ENCODE peak calls at places on chromosomes 12 and 14, in five cellular contexts. Q, T, R, I and U are unnamed samples.

GRCh38 chr14:35400707-35401421 is 3.7 kb downstream of the NFKBIA start:
- DNase-seq in R (no peak), Q (no peak), I (no peak), T (no peak), U (peak)

GRCh38 chr14:67749341-67750110 is 47.8 kb downstream of the RDH12 start:
- DNase-seq in I (no peak), Q (no peak), R (no peak), T (no peak), U (no peak)

GRCh38 chr12:125341422-125341821 is 276.2 kb downstream of the AACS start:
- DNase-seq in I (no peak), Q (no peak), T (no peak), R (no peak), U (no peak)

GRCh38 chr14:35299708-35300107 is 7.5 kb downstream of the PSMA6 start:
- DNase-seq in I (no peak), T (no peak), R (no peak), Q (no peak), U (no peak)

GRCh38 chr14:103428732-103429556 is 43.7 kb downstream of the MARK3 start:
- DNase-seq in Q (no peak), R (no peak), I (no peak), T (no peak), U (no peak)

GRCh38 chr14:21748869-21749303 is 75.3 kb upstream of the OR4E1 start:
- DNase-seq in T (peak), R (no peak), Q (peak), I (peak), U (peak)

GRCh38 chr12:123671876-123672275 is 963 bp downstream of the TCTN2 start:
- DNase-seq in Q (no peak), T (no peak), I (no peak), R (peak), U (no peak)

GRCh38 chr12:132600048-132601032 is 10.0 kb downstream of the LRCOL1 start:
- DNase-seq in I (peak), Q (peak), R (no peak), T (no peak), U (no peak)

GRCh38 chr14:23147676-23148075 is 28.6 kb upstream of the CEBPE start:
- DNase-seq in Q (no peak), I (no peak), R (no peak), T (no peak), U (no peak)

GRCh38 chr12:42756841-42757661 is 167.5 kb upstream of the PRICKLE1 start:
- DNase-seq in T (no peak), R (peak), I (peak), Q (peak), U (no peak)

GRCh38 chr12:3105690-3106479 is 28.7 kb downstream of the TSPAN9 start:
- DNase-seq in R (no peak), T (no peak), I (no peak), Q (no peak), U (no peak)

GRCh38 chr12:32533971-32534590 is 134.7 kb downstream of the FGD4 start:
- DNase-seq in T (no peak), Q (peak), I (peak), R (peak), U (no peak)

GRCh38 chr12:16325426-16325825 is 22.0 kb upstream of the MGST1 start:
- DNase-seq in T (no peak), I (no peak), R (no peak), Q (no peak), U (no peak)

GRCh38 chr14:22326001-22326400 is 263.0 kb downstream of the DAD1 start:
- DNase-seq in R (no peak), I (no peak), T (no peak), Q (no peak), U (no peak)

GRCh38 chr14:90968025-90968424 is 92.4 kb downstream of the RPS6KA5 start:
- DNase-seq in T (no peak), I (no peak), R (no peak), Q (no peak), U (no peak)

GRCh38 chr12:96187675-96188355 is 6.4 kb upstream of the ELK3 start:
- DNase-seq in I (no peak), T (no peak), Q (no peak), R (no peak), U (no peak)

GRCh38 chr14:101229666-101230065 is 326.1 kb upstream of the RTL1 start:
- DNase-seq in I (no peak), R (no peak), Q (no peak), T (no peak), U (no peak)

GRCh38 chr14:97618401-97618800 is 821.2 kb downstream of the VRK1 start:
- DNase-seq in T (no peak), Q (no peak), R (no peak), I (no peak), U (no peak)

GRCh38 chr12:3135522-3136461 is 58.6 kb downstream of the TSPAN9 start:
- DNase-seq in I (peak), Q (peak), R (no peak), T (no peak), U (peak)

GRCh38 chr14:85529803-85530574 is at the start of gene FLRT2:
- DNase-seq in Q (peak), T (no peak), I (peak), R (peak), U (no peak)

GRCh38 chr12:111826316-111826715 is 15.7 kb upstream of the MAPKAPK5 start:
- DNase-seq in I (no peak), R (no peak), T (no peak), Q (no peak), U (no peak)

GRCh38 chr14:89543420-89543790 is 126.4 kb upstream of the FOXN3 start:
- DNase-seq in I (no peak), R (no peak), T (no peak), Q (no peak), U (no peak)

GRCh38 chr12:113735146-113735545 is 231.0 kb downstream of the RBM19 start:
- DNase-seq in T (no peak), Q (no peak), I (no peak), R (no peak), U (no peak)

GRCh38 chr12:643478-644292 is 19.6 kb downstream of the NINJ2 start:
- DNase-seq in R (no peak), Q (no peak), T (no peak), I (peak), U (no peak)

GRCh38 chr14:24311837-24312615 is 724 bp downstream of the LTB4R start:
- DNase-seq in Q (no peak), R (no peak), T (no peak), I (peak), U (no peak)

GRCh38 chr12:48008349-48008748 is 4.1 kb upstream of the COL2A1 start:
- DNase-seq in I (no peak), Q (no peak), R (no peak), T (no peak), U (no peak)

GRCh38 chr12:54725233-54725843 is 77.2 kb upstream of the DCD start:
- DNase-seq in T (no peak), I (peak), Q (peak), R (no peak), U (no peak)